ENCODE peak calls at places on chromosome 18, in eight cellular contexts. H, L, V, K, G, D, B and W are unnamed samples.
A peak's percentile ranks its signal among the peaks of the same experiment; 100 is the strongest.

GRCh38 chr18:68376931-68377330 is 338.0 kb downstream of the TMX3 start:
- DNase-seq in H (no peak), L (no peak), V (no peak), K (no peak), G (no peak), D (no peak), B (no peak), W (no peak)

GRCh38 chr18:37962316-37962966 is 396.8 kb upstream of the CELF4 start:
- DNase-seq in H (no peak), L (no peak), V (no peak), K (no peak), G (no peak), D (no peak), B (no peak), W (no peak)

GRCh38 chr18:35522130-35522959 is 24.6 kb upstream of the INO80C start:
- DNase-seq in H (no peak), L (no peak), V (no peak), K (no peak), G (no peak), D (no peak), B (no peak), W (no peak)

GRCh38 chr18:77666613-77667012 is 417.0 kb downstream of the GALR1 start:
- DNase-seq in H (no peak), L (no peak), V (no peak), K (no peak), G (no peak), D (no peak), B (no peak), W (no peak)

GRCh38 chr18:78559584-78559983 is 420.0 kb upstream of the SALL3 start:
- DNase-seq in H (no peak), L (no peak), V (no peak), K (no peak), G (no peak), D (no peak), B (no peak), W (no peak)

GRCh38 chr18:43606800-43607199 is 329.5 kb upstream of the SYT4 start:
- DNase-seq in H (no peak), L (no peak), V (no peak), K (no peak), G (peak; percentile 25), D (no peak), B (no peak), W (no peak)

GRCh38 chr18:57430166-57430958 is 4.8 kb upstream of the ONECUT2 start:
- DNase-seq in H (no peak), L (no peak), V (no peak), K (no peak), G (no peak), D (no peak), B (no peak), W (no peak)

GRCh38 chr18:54187372-54187771 is 37.1 kb downstream of the MBD2 start:
- DNase-seq in H (no peak), L (no peak), V (no peak), K (no peak), G (no peak), D (no peak), B (no peak), W (no peak)

GRCh38 chr18:596288-596881 is 403 bp upstream of the CLUL1 start:
- DNase-seq in H (no peak), L (peak; percentile 84), V (no peak), K (no peak), G (no peak), D (no peak), B (peak; percentile 47), W (no peak)

GRCh38 chr18:67669993-67670671 is 153.6 kb upstream of the DSEL start:
- DNase-seq in H (no peak), L (no peak), V (no peak), K (no peak), G (peak; percentile 56), D (peak; percentile 28), B (no peak), W (no peak)

GRCh38 chr18:59927246-59927825 is 27.5 kb downstream of the PMAIP1 start:
- DNase-seq in H (no peak), L (no peak), V (no peak), K (no peak), G (no peak), D (no peak), B (no peak), W (no peak)

GRCh38 chr18:23071285-23071684 is 64.0 kb upstream of the CABLES1 start:
- DNase-seq in H (peak; percentile 88), L (peak; percentile 24), V (peak; percentile 90), K (peak; percentile 62), G (no peak), D (no peak), B (no peak), W (peak; percentile 72)

GRCh38 chr18:35588995-35589394 is 7.5 kb downstream of the GALNT1 start:
- DNase-seq in H (peak; percentile 6), L (no peak), V (peak; percentile 49), K (no peak), G (no peak), D (no peak), B (no peak), W (no peak)

GRCh38 chr18:41389936-41390667 is 564.9 kb upstream of the PIK3C3 start:
- DNase-seq in H (no peak), L (peak; percentile 11), V (no peak), K (no peak), G (no peak), D (peak; percentile 10), B (no peak), W (no peak)

GRCh38 chr18:55415258-55415871 is 172.6 kb downstream of the TCF4 start:
- DNase-seq in H (peak; percentile 32), L (peak; percentile 82), V (peak; percentile 42), K (peak; percentile 92), G (peak; percentile 39), D (peak; percentile 81), B (peak; percentile 37), W (peak; percentile 1)

GRCh38 chr18:46917808-46918600 is 602 bp downstream of the KATNAL2 start:
- DNase-seq in H (no peak), L (peak; percentile 12), V (no peak), K (peak; percentile 56), G (peak; percentile 78), D (peak; percentile 46), B (no peak), W (no peak)

GRCh38 chr18:13562494-13563029 is 163.8 kb downstream of the FAM210A start:
- DNase-seq in H (no peak), L (no peak), V (peak; percentile 35), K (no peak), G (no peak), D (no peak), B (no peak), W (no peak)
- H3K4me1 ChIP-seq in H (peaks cover 20% of the 10 kb centered on the region), L (no peaks in the 10 kb centered on the region), V (peaks cover 27% of the 10 kb centered on the region), K (peaks cover 20% of the 10 kb centered on the region), G (no peaks in the 10 kb centered on the region), D (no peaks in the 10 kb centered on the region), B (no peaks in the 10 kb centered on the region), W (no peaks in the 10 kb centered on the region)

GRCh38 chr18:49609416-49610284 is 47.8 kb downstream of the LIPG start:
- DNase-seq in H (no peak), L (no peak), V (no peak), K (no peak), G (peak; percentile 51), D (no peak), B (peak; percentile 6), W (no peak)
- H3K27ac ChIP-seq in H (no peak overlapping the region), L (no peak overlapping the region), V (no peak overlapping the region), K (no peak overlapping the region), G (peak overlapping the region; percentile 1), D (no peak overlapping the region), B (no peak overlapping the region), W (no peak overlapping the region)

DNA sequence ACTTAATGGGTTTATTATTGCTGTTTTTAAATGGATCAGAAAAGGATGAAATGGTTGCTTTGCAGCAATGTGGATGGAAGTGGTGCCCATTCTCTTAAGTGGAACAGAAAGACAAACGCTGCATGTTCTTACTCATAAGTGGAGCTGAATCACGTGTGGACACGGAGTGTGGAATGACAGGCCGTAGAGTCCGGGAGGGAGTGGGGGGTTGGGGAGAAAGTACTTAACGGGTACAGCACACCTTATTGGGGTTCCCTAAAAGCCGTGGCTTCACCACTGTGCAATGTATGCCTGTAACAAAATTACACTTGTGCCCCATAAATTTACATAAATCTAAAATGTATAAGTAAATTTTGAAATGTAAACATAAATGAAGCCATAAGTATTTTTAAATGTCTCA is 64.0 kb upstream of the CTDP1 start:
- DNase-seq in H (no peak), L (no peak), V (no peak), K (peak; percentile 24), G (peak; percentile 38), D (no peak), B (no peak), W (no peak)
- H3K27me3 ChIP-seq in H (no peaks in the 10 kb centered on the region), L (no peaks in the 10 kb centered on the region), V (no peaks in the 10 kb centered on the region), K (peaks cover 8% of the 10 kb centered on the region), G (no peaks in the 10 kb centered on the region), D (no peaks in the 10 kb centered on the region), B (no peaks in the 10 kb centered on the region), W (no peaks in the 10 kb centered on the region)

GRCh38 chr18:76616373-76616772 is 121.3 kb upstream of the ZNF516 start:
- DNase-seq in H (no peak), L (no peak), V (no peak), K (no peak), G (no peak), D (no peak), B (no peak), W (no peak)

GRCh38 chr18:76613058-76613457 is 118.0 kb upstream of the ZNF516 start:
- DNase-seq in H (no peak), L (no peak), V (no peak), K (no peak), G (peak; percentile 77), D (no peak), B (no peak), W (no peak)

GRCh38 chr18:76613721-76614120 is 118.7 kb upstream of the ZNF516 start:
- DNase-seq in H (no peak), L (no peak), V (no peak), K (no peak), G (no peak), D (no peak), B (no peak), W (no peak)

GRCh38 chr18:76618721-76619120 is 123.7 kb upstream of the ZNF516 start:
- DNase-seq in H (no peak), L (no peak), V (no peak), K (no peak), G (no peak), D (no peak), B (no peak), W (no peak)

DNA sequence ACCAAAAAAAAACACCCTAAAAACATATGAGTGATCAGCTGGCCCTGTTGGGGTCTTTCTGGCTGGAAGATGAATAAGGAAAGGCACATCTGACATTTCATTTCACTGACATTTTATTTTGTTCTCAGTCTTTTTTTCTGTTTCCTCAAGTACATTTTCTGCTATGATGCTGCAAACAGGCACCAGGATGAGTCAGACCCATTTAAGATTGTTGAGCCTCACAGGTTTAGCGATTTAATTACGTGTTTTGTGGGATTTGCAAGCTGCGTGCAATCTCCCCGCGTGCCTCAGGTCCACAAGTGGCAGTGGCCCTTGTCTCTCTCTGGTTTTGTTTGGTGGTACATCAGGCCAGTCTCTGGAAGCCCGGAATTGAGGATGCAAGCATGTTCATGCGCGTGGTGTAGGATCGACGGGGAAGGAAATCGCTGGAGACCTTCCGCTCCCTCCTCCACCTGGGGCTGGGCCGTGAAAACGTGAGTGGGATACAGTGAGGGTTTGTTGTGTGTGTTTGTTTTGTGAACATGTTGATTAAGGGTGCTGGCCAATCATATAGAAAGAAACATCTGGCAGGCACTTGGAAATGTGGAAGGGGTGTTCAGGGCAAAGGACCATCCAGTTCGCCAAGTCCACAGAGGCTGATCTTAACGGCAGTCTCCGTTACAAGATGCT is 120.2 kb upstream of the ZNF516 start:
- DNase-seq in H (no peak), L (no peak), V (no peak), K (no peak), G (peak; percentile 76), D (no peak), B (no peak), W (no peak)
- H3K4me1 ChIP-seq in H (no peaks in the 10 kb centered on the region), L (no peaks in the 10 kb centered on the region), V (no peaks in the 10 kb centered on the region), K (peaks cover 4% of the 10 kb centered on the region), G (peaks cover 10% of the 10 kb centered on the region), D (peaks cover 10% of the 10 kb centered on the region), B (no peaks in the 10 kb centered on the region), W (no peaks in the 10 kb centered on the region)